ENCODE peak calls at places on chromosomes 11 and 22, in four cellular contexts. R is HepG2, U is K562, O is GM12878. Y is an unnamed sample.

GRCh38 chr11:69014936-69015549 is 2.0 kb upstream of the MRGPRF start:
- DNase-seq in R (no peak), U (no peak), O (no peak), Y (no peak)

GRCh38 chr11:32438883-32439487 is 3.6 kb upstream of the WT1 start:
- DNase-seq in R (no peak), U (no peak), O (no peak), Y (no peak)

GRCh38 chr11:82701847-82702520 is 31.7 kb downstream of the FAM181B start:
- DNase-seq in R (peak; percentile 37), U (peak; percentile 61), O (no peak), Y (peak; percentile 63)

GRCh38 chr11:3159296-3160190 is 5.6 kb downstream of the OSBPL5 start:
- DNase-seq in R (no peak), U (no peak), O (no peak), Y (peak; percentile 37)

GRCh38 chr11:2989551-2989950 is 2.6 kb downstream of the NAP1L4 start:
- DNase-seq in R (no peak), U (no peak), O (no peak), Y (no peak)

GRCh38 chr11:129895126-129896041 is at the start of gene NFRKB:
- DNase-seq in R (peak; percentile 72), U (peak; percentile 86), O (peak; percentile 9), Y (peak; percentile 93)

GRCh38 chr22:44632823-44633478 is 69.1 kb upstream of the PRR5 start:
- DNase-seq in R (no peak), U (no peak), O (no peak), Y (no peak)

GRCh38 chr11:109247071-109247470 is 174.9 kb upstream of the C11orf87 start:
- DNase-seq in R (no peak), U (no peak), O (no peak), Y (no peak)

GRCh38 chr11:134509381-134510068 is 97.5 kb upstream of the B3GAT1 start:
- DNase-seq in R (no peak), U (no peak), O (no peak), Y (no peak)
- TF ChIP-seq CREM in R (no peak), U (no peak), O (no peak), Y (no peak)

GRCh38 chr22:39089928-39090327 is 7.1 kb upstream of the APOBEC3H start:
- DNase-seq in R (no peak), U (no peak), O (no peak), Y (no peak)

GRCh38 chr22:39091136-39092081 is 5.6 kb upstream of the APOBEC3H start:
- DNase-seq in R (no peak), U (no peak), O (no peak), Y (no peak)

GRCh38 chr22:39092111-39092867 is 4.8 kb upstream of the APOBEC3H start:
- DNase-seq in R (no peak), U (no peak), O (no peak), Y (no peak)

GRCh38 chr22:39088688-39089032 is 8.4 kb upstream of the APOBEC3H start:
- DNase-seq in R (no peak), U (no peak), O (no peak), Y (no peak)

GRCh38 chr22:39090426-39091064 is 6.5 kb upstream of the APOBEC3H start:
- DNase-seq in R (no peak), U (no peak), O (no peak), Y (no peak)
- TF ChIP-seq TCF7 in R (no peak), U (no peak), O (no peak), Y (no peak)

DNA sequence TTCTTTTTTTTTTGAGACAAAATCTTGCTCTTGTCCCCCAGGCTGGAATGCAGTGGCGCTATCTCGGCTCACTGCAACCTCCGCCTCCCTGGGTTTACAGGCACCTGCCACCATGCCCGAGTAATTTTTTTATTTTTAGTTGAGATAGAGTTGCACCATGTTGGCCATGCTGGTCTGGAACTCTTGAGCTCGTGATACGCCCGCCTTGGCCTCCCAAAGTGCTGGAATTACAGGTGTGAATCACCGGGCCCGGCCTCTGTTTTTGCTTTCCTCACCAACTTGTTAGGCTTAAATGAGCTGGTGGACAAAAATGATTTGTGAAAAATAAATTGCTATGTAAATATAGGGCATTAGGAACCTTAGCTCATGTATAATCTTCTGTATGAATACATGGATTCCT is 3.5 kb downstream of the MEI1 start:
- DNase-seq in R (no peak), U (no peak), O (no peak), Y (no peak)
- TF ChIP-seq CREM in R (no peak), U (no peak), O (no peak), Y (no peak)

GRCh38 chr11:117061256-117061655 is 37.0 kb downstream of the SIK3 start:
- DNase-seq in R (no peak), U (no peak), O (no peak), Y (no peak)
- TF ChIP-seq TCF7 in R (no peak), U (no peak), O (no peak), Y (no peak)

GRCh38 chr11:76790251-76790650 is 7.1 kb downstream of the TSKU start:
- DNase-seq in R (no peak), U (no peak), O (no peak), Y (no peak)

GRCh38 chr11:76788661-76789442 is 5.7 kb downstream of the TSKU start:
- DNase-seq in R (peak; percentile 66), U (no peak), O (no peak), Y (no peak)

GRCh38 chr11:76787911-76788596 is 4.9 kb downstream of the TSKU start:
- DNase-seq in R (peak; percentile 75), U (peak; percentile 92), O (no peak), Y (no peak)

GRCh38 chr11:76787271-76787670 is 4.1 kb downstream of the TSKU start:
- DNase-seq in R (no peak), U (no peak), O (no peak), Y (no peak)

DNA sequence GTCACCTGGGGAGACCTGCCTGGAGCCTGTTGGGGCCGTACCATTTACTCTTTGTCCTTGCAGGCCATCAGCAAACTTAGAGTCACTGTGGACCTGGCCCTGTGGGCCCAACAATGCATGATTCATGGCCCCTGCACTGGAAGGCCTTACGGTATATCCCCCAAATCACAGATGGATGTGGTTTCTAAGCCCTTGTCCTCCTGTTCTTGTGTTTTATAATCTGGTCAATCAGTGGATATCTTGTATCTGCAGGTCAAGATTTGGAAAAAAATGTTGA is 6.2 kb downstream of the TSKU start:
- DNase-seq in R (no peak), U (no peak), O (no peak), Y (no peak)
- TF ChIP-seq CREM in R (no peak), U (no peak), O (no peak), Y (no peak)

DNA sequence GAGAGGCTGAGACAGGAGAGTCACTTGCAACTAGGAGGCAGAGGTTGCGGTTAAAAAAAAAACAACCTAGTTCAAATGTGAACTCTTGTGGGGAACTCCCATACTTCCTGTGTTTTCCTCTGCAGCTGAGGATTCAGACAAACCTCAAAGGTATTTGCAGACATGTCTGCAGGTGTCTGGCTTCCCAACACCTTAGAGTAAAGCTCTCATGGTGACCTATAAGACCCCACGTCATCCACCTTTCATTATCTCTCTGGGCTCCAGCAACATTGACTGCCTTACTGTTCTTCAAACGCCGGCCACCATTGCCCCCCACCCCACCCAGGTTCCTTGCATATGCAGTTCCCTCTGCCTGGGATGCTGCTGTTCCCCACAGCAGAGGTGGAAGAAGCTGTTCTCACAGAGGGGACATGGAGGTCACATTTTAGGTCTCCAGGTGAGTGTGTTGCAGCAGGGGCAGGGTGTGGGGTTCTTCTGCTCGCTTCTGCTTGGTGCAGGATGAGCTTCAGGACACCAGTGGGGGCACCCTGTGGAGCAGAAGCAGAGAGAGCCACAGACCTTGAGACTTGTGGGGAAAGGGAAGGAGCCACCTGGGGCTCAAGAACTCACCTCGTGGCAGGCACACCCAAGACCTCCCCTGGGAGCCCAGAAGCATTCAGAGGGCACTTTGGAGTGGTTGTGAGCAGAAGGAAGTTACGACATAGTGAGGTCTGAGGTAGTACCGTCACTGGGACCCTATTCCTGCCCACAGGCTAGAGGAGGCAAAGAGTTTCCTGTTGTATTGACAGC is 203.2 kb downstream of the CSNK2A3 start:
- DNase-seq in R (no peak), U (no peak), O (no peak), Y (no peak)
- TF ChIP-seq TCF7 in R (no peak), U (no peak), O (no peak), Y (no peak)

GRCh38 chr22:46122511-46122971 is 27.8 kb upstream of the PPARA start:
- DNase-seq in R (peak; percentile 37), U (peak; percentile 81), O (no peak), Y (peak; percentile 77)

GRCh38 chr22:46121523-46122287 is 28.6 kb upstream of the PPARA start:
- DNase-seq in R (no peak), U (no peak), O (no peak), Y (no peak)

GRCh38 chr22:46119729-46120419 is 30.5 kb upstream of the PPARA start:
- DNase-seq in R (no peak), U (peak; percentile 57), O (no peak), Y (no peak)

GRCh38 chr22:46120420-46120737 is 29.9 kb upstream of the PPARA start:
- DNase-seq in R (no peak), U (no peak), O (no peak), Y (no peak)

DNA sequence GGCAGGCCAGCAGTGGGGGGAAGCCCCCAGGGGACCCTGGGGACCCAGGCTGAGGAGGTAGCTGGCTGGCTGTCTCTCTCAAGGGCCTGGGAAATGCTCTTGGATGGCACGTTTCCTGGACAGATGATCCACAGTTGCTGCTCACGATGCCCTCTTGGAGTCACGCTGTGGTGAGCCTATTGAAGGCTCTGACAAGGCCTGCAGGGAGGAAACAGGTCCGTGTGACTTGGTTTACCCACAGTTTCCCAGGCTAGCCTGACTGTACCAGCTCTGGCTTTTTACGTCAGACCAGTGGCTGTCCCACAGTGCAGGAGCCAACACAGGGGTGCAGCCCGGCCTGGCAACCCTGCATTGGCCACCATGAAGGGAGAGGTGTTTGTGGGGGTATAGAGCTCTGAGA is 29.2 kb upstream of the PPARA start:
- DNase-seq in R (no peak), U (no peak), O (no peak), Y (no peak)
- TF ChIP-seq CREM in R (no peak), U (no peak), O (no peak), Y (no peak)

GRCh38 chr11:79441159-79441875 is 487 bp upstream of the TENM4 start:
- DNase-seq in R (no peak), U (no peak), O (no peak), Y (no peak)
- TF ChIP-seq TCF7 in R (no peak), U (no peak), O (no peak), Y (no peak)

Y was measured in WTC11.